ENCODE peak calls at places on chromosome 6, in eight cellular contexts. I is HCT116, H is body of pancreas, J is right lobe of liver, F is HepG2, C is ovary, M is Peyer's patch, U is heart left ventricle. S is an unnamed sample.

GRCh38 chr6:156437084-156437879 is 339.9 kb upstream of the ARID1B start:
- DNase-seq in C (no peak), J (no peak), F (no peak), H (no peak), U (no peak), M (no peak), I (no peak), S (no peak)

GRCh38 chr6:117498159-117498558 is 15.7 kb downstream of the DCBLD1 start:
- DNase-seq in C (no peak), F (no peak), H (no peak), J (no peak), M (no peak), U (no peak), I (no peak), S (no peak)

GRCh38 chr6:38703949-38704348 is 1.0 kb upstream of the GLO1 start:
- DNase-seq in C (no peak), U (no peak), H (no peak), F (no peak), M (no peak), J (no peak), I (no peak), S (no peak)

GRCh38 chr6:169890049-169890448 is 138.6 kb downstream of the ERMARD start:
- DNase-seq in M (no peak), C (peak; percentile 13), H (no peak), U (no peak), I (no peak), F (no peak), J (no peak), S (peak; percentile 62)

GRCh38 chr6:128803911-128804310 is 79.0 kb upstream of the LAMA2 start:
- DNase-seq in J (no peak), F (no peak), C (no peak), I (no peak), H (no peak), U (peak; percentile 41), M (no peak), S (no peak)

GRCh38 chr6:86715676-86716075 is 221.7 kb upstream of the HTR1E start:
- DNase-seq in C (no peak), M (no peak), H (no peak), I (no peak), U (no peak), J (no peak), F (no peak), S (no peak)

GRCh38 chr6:152351742-152352141 is 285.4 kb downstream of the SYNE1 start:
- DNase-seq in M (no peak), J (no peak), C (no peak), I (no peak), U (no peak), H (no peak), F (no peak), S (no peak)

GRCh38 chr6:137731960-137732616 is 135.0 kb upstream of the TNFAIP3 start:
- DNase-seq in J (no peak), I (no peak), C (no peak), F (peak; percentile 99), M (no peak), U (no peak), H (no peak), S (no peak)

GRCh38 chr6:117829594-117830319 is 77.3 kb upstream of the SLC35F1 start:
- DNase-seq in U (no peak), H (no peak), I (peak; percentile 51), J (no peak), C (no peak), M (no peak), F (peak; percentile 44), S (no peak)

GRCh38 chr6:41527721-41528408 is 18.3 kb upstream of the FOXP4 start:
- DNase-seq in I (no peak), J (no peak), U (no peak), M (no peak), H (peak; percentile 31), C (no peak), F (peak; percentile 41), S (no peak)

GRCh38 chr6:129929433-129929832 is 68.3 kb upstream of the TMEM244 start:
- DNase-seq in C (no peak), J (no peak), H (no peak), U (no peak), M (no peak), F (no peak), I (no peak), S (no peak)

GRCh38 chr6:34496103-34496685 is 30.3 kb downstream of the PACSIN1 start:
- DNase-seq in M (no peak), C (no peak), U (no peak), H (no peak), F (no peak), I (no peak), J (no peak), S (no peak)

GRCh38 chr6:152671146-152671545 is 26.6 kb upstream of the MYCT1 start:
- DNase-seq in I (no peak), J (no peak), F (no peak), U (no peak), M (no peak), H (no peak), C (no peak), S (no peak)

GRCh38 chr6:135901776-135902524 is 50.4 kb downstream of the PDE7B start:
- DNase-seq in I (no peak), C (peak; percentile 68), M (no peak), J (no peak), H (peak; percentile 16), U (peak; percentile 70), F (no peak), S (peak; percentile 37)

GRCh38 chr6:17505062-17505476 is 95.0 kb upstream of the FAM8A1 start:
- DNase-seq in H (no peak), I (peak; percentile 27), U (no peak), J (no peak), C (no peak), F (peak; percentile 15), M (no peak), S (no peak)

GRCh38 chr6:164569503-164569902 is 739.9 kb downstream of the C6orf118 start:
- DNase-seq in F (no peak), C (no peak), I (no peak), M (no peak), U (no peak), H (no peak), J (no peak), S (no peak)

GRCh38 chr6:70685494-70686180 is 18.0 kb downstream of the SMAP1 start:
- DNase-seq in F (no peak), I (no peak), U (no peak), H (no peak), C (no peak), J (no peak), M (no peak), S (no peak)

GRCh38 chr6:42369568-42369967 is 82.2 kb downstream of the TRERF1 start:
- DNase-seq in C (no peak), M (peak; percentile 52), U (no peak), F (no peak), I (no peak), J (no peak), H (no peak), S (peak; percentile 17)

GRCh38 chr6:7145269-7146078 is 37.7 kb downstream of the RREB1 start:
- DNase-seq in C (no peak), U (no peak), H (peak; percentile 57), J (no peak), F (no peak), M (no peak), I (no peak), S (no peak)
- H3K4me3 ChIP-seq in C (no peak overlapping the region), U (no peak overlapping the region), H (no peak overlapping the region), J (no peak overlapping the region), F (no peak overlapping the region), M (peak overlapping the region; percentile 29), I (no peak overlapping the region), S (no peak overlapping the region)

GRCh38 chr6:37114612-37115011 is 55.3 kb upstream of the PIM1 start:
- DNase-seq in U (no peak), J (no peak), F (no peak), H (no peak), C (no peak), M (no peak), I (no peak), S (no peak)
- TF ChIP-seq POLR2A in U (no peak), J (no peak), F (no peak), H (no peak), C (no peak), M (no peak), I (no peak), S (no peak)

DNA sequence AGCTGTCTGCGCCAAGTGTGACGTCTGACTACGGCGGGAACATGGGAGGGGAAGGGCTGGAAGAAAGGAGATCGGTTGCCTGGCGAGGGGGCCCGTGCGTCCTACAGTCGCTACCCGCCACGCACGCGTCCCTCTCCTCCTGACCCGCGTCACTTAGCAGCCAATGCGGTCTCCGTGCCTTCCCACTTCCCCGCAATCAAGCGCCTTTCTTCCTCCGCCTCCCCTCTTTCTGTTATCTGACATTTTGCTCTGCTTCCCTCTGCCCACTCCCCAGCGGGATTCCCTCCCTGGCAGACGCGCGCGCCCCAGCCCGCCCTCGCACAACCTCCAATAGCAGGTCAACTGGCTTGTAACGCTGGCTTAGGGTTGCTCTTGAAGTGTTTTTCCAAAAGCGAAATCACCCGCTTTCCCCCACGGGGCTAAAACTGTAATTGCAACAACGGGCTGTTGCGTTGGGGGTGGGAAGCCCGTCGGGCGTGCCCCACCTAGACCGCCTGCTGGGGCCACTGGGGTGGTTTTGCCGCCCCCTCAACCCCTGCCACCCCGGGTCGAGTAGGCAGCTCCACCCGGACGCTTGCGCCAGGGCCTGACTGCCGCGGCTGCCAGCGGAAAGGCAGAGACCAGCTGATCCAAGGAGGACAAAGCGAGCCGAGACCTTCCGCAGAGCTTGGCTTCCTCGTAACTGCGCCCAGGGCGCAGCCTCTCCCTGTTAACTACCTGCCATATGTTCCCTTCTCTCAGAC is 6.2 kb upstream of the SOX4 start:
- DNase-seq in U (peak; percentile 51), F (peak; percentile 21), C (peak; percentile 82), J (no peak), I (peak; percentile 46), H (peak; percentile 78), M (no peak), S (peak; percentile 93)
- TF ChIP-seq CTCF in U (no peak), F (peak; percentile 3), C (peak; percentile 36), J (peak; percentile 10), I (peak; percentile 17), H (no peak), M (peak; percentile 10), S (no peak)

GRCh38 chr6:7589221-7589620 is 777 bp upstream of the SNRNP48 start:
- DNase-seq in I (no peak), M (no peak), F (no peak), U (no peak), J (no peak), H (no peak), C (no peak), S (no peak)
- H3K4me3 ChIP-seq in I (peak overlapping the region; percentile 92), M (no peak overlapping the region), F (no peak overlapping the region), U (peak overlapping the region; percentile 99), J (no peak overlapping the region), H (no peak overlapping the region), C (peak overlapping the region; percentile 87), S (no peak overlapping the region)